ENCODE peak calls at places on chromosome 19, in six cellular contexts. J, S, Y, F, T and L are unnamed samples.

GRCh38 chr19:11813801-11814706 is at the start of gene ZNF440:
- DNase-seq in J (peak; percentile 98), S (peak; percentile 79), Y (peak; percentile 92), F (peak; percentile 72), T (peak; percentile 83), L (peak; percentile 96)

GRCh38 chr19:33040994-33041827 is 23.5 kb downstream of the RHPN2 start:
- DNase-seq in J (no peak), S (no peak), Y (peak; percentile 100), F (peak; percentile 37), T (peak; percentile 92), L (no peak)

GRCh38 chr19:42176990-42177685 is 40.3 kb downstream of the DEDD2 start:
- DNase-seq in J (peak; percentile 70), S (no peak), Y (peak; percentile 9), F (no peak), T (peak; percentile 18), L (peak; percentile 60)

GRCh38 chr19:47540748-47541147 is 25.9 kb upstream of the NAPA start:
- DNase-seq in J (peak; percentile 37), S (no peak), Y (peak; percentile 31), F (no peak), T (no peak), L (no peak)

GRCh38 chr19:41689993-41690800 is 2.1 kb upstream of the CEACAM7 start:
- DNase-seq in J (no peak), S (no peak), Y (no peak), F (no peak), T (no peak), L (no peak)

GRCh38 chr19:6213696-6214585 is 65.8 kb downstream of the MLLT1 start:
- DNase-seq in J (no peak), S (no peak), Y (no peak), F (no peak), T (no peak), L (no peak)

GRCh38 chr19:37492213-37492612 is 14.5 kb upstream of the ZNF793 start:
- DNase-seq in J (no peak), S (no peak), Y (no peak), F (no peak), T (no peak), L (no peak)

GRCh38 chr19:38193445-38193844 is 30.6 kb downstream of the DPF1 start:
- DNase-seq in J (no peak), S (no peak), Y (no peak), F (no peak), T (no peak), L (no peak)

GRCh38 chr19:3239367-3239766 is 14.9 kb downstream of the CELF5 start:
- DNase-seq in J (no peak), S (no peak), Y (no peak), F (no peak), T (no peak), L (no peak)

GRCh38 chr19:44499559-44499958 is 763 bp downstream of the ZNF180 start:
- DNase-seq in J (no peak), S (peak; percentile 9), Y (no peak), F (no peak), T (no peak), L (no peak)

GRCh38 chr19:28864577-28865042 is 348.3 kb downstream of the UQCRFS1 start:
- DNase-seq in J (no peak), S (no peak), Y (no peak), F (no peak), T (no peak), L (no peak)

GRCh38 chr19:5966215-5966614 is 11.7 kb downstream of the RANBP3 start:
- DNase-seq in J (no peak), S (no peak), Y (no peak), F (no peak), T (no peak), L (no peak)

GRCh38 chr19:34178276-34178614 is 5.9 kb downstream of the LSM14A start:
- DNase-seq in J (no peak), S (no peak), Y (no peak), F (no peak), T (no peak), L (no peak)

GRCh38 chr19:5926641-5927438 is 12.8 kb downstream of the CAPS start:
- DNase-seq in J (no peak), S (no peak), Y (no peak), F (no peak), T (no peak), L (no peak)

GRCh38 chr19:8392017-8392591 is 1.9 kb downstream of the RAB11B start:
- DNase-seq in J (no peak), S (no peak), Y (no peak), F (no peak), T (no peak), L (no peak)

GRCh38 chr19:8393871-8394250 is 3.7 kb downstream of the RAB11B start:
- DNase-seq in J (no peak), S (no peak), Y (no peak), F (no peak), T (no peak), L (no peak)

GRCh38 chr19:8395621-8396082 is 5.5 kb downstream of the RAB11B start:
- DNase-seq in J (no peak), S (no peak), Y (no peak), F (no peak), T (no peak), L (no peak)

GRCh38 chr19:8391274-8392016 is 1.3 kb downstream of the RAB11B start:
- DNase-seq in J (no peak), S (no peak), Y (no peak), F (no peak), T (no peak), L (no peak)

DNA sequence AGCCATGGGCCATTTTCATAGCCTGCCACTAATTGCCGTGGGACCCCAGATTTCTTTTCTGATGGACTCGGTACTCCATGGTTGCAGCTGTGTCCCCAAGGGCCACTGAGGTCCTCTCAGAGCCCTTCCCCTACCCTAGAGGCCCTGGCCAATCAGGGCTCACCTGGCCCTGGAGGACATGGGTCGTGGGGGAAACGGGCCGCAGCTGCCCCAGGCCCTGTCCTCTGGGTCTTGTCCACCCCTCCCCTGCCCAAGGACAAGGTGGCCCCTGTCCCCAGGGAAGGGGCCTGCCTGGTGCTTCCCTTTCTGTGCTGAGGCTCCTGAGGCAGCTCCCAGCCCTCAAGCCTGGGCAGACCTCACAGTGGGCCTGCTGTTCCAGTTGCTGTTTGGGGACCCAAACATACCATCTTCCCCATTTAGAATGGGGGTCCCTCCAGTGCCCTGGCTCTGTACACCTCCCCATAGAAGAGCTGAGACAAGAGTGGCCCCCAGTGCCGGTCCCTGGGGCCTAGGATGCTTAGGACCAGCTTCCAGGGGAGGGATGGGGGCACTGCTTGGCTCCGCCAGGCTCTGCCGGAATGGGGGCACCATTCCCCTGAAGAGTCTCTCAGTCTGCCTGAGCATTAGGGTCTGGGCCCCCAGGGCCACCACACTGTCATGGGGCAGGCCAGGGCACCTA is 3.2 kb downstream of the RAB11B start:
- DNase-seq in J (no peak), S (no peak), Y (no peak), F (no peak), T (no peak), L (no peak)
- H3K4me3 ChIP-seq in J (no peak overlapping the region), S (no peak overlapping the region), Y (no peak overlapping the region), F (no peak overlapping the region), T (no peak overlapping the region), L (no peak overlapping the region)

GRCh38 chr19:13022859-13023636 is 27.8 kb downstream of the NFIX start:
- DNase-seq in J (peak; percentile 68), S (no peak), Y (peak; percentile 79), F (no peak), T (no peak), L (no peak)
- TF ChIP-seq ZNF274 in J (no peak), S (no peak), Y (peak; percentile 61), F (no peak), T (no peak), L (no peak)

GRCh38 chr19:50569023-50569697 is 925 bp upstream of the LRRC4B start:
- DNase-seq in J (no peak), S (no peak), Y (no peak), F (no peak), T (no peak), L (no peak)

GRCh38 chr19:50568321-50569022 is at the start of gene LRRC4B:
- DNase-seq in J (peak; percentile 65), S (no peak), Y (no peak), F (no peak), T (no peak), L (no peak)

GRCh38 chr19:50567052-50567841 is 988 bp downstream of the LRRC4B start:
- DNase-seq in J (peak; percentile 44), S (no peak), Y (no peak), F (no peak), T (no peak), L (no peak)

GRCh38 chr19:50565984-50566903 is 2.0 kb downstream of the LRRC4B start:
- DNase-seq in J (no peak), S (no peak), Y (no peak), F (no peak), T (no peak), L (no peak)

DNA sequence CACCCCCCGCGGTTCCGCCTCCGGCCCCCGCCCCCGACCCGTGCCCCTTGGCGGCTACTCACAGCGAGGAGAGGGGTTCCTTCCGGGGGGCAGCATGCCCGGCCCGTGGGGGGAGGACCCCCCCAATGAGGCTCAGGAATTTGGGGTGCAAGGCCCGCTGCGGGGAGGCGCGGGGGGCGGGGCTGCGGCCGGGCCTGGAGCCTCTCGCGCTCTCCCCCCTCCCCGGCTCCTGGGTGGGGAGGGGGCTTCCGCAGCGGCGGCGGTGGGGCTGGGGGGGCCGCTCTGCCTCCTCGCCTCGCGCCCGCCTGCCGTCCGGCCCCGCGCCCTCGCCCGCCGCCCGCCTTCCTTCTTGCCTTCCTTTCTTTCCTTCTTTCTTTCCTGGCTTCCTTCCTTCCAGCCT is 353 bp downstream of the LRRC4B start:
- DNase-seq in J (no peak), S (no peak), Y (no peak), F (no peak), T (no peak), L (no peak)
- H3K27me3 ChIP-seq in J (peaks cover 17% of the 10 kb centered on the region), S (peaks cover 5% of the 10 kb centered on the region), Y (peaks cover 6% of the 10 kb centered on the region), F (peaks cover 2% of the 10 kb centered on the region), T (peaks cover 10% of the 10 kb centered on the region), L (peaks cover 13% of the 10 kb centered on the region)

DNA sequence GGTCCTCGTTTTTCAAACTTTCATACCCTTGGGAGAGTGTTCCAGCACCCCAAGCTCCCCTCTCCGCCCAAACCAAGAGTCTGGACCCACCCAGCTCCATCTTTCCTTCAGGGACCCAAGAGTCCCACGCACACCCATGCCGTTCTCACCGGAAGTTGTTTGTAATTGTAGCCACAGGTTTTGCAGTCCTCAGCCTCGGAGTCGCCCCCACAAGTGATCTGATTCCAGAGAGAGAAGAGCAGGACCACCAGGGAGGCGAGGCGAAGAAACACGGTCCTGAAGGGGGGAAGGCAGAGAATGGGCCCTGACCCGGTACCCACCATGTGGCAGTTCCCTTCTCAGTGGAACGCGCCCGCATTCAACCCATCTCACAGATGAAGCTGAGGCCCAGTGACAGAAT is 3.4 kb upstream of the LENG1 start:
- DNase-seq in J (no peak), S (no peak), Y (no peak), F (no peak), T (no peak), L (no peak)
- H3K4me3 ChIP-seq in J (peak overlapping the region; percentile 43), S (peak overlapping the region; percentile 3), Y (no peak overlapping the region), F (peak overlapping the region; percentile 32), T (no peak overlapping the region), L (no peak overlapping the region)

GRCh38 chr19:18649371-18650047 is 12.7 kb downstream of the KLHL26 start:
- DNase-seq in J (no peak), S (no peak), Y (no peak), F (no peak), T (no peak), L (no peak)
- TF ChIP-seq ZNF274 in J (no peak), S (no peak), Y (no peak), F (no peak), T (no peak), L (no peak)

GRCh38 chr19:46241676-46242075 is 12.1 kb downstream of the IGFL1 start:
- DNase-seq in J (no peak), S (no peak), Y (no peak), F (no peak), T (no peak), L (no peak)
- H3K27me3 ChIP-seq in J (peaks cover 11% of the 10 kb centered on the region), S (no peaks in the 10 kb centered on the region), Y (peaks cover 1% of the 10 kb centered on the region), F (no peaks in the 10 kb centered on the region), T (peaks cover 67% of the 10 kb centered on the region), L (no peaks in the 10 kb centered on the region)